ENCODE peak calls at places on chromosomes 13 and 19, in four cellular contexts. M is GM12878, O is GM12891, D is SK-N-SH. C is an unnamed sample.

GRCh38 chr13:73169971-73170370 is 111.2 kb downstream of the KLF5 start:
- DNase-seq in M (no peak), O (no peak), D (no peak), C (no peak)

GRCh38 chr19:13842294-13843103 is 34.4 kb upstream of the NANOS3 start:
- DNase-seq in M (no peak), O (peak), D (peak), C (peak)

GRCh38 chr19:35015576-35016351 is 14.5 kb upstream of the SCN1B start:
- DNase-seq in M (no peak), O (no peak), D (peak), C (no peak)

GRCh38 chr13:80360298-80360827 is 19.4 kb upstream of the SPRY2 start:
- DNase-seq in M (no peak), O (no peak), D (no peak), C (no peak)

GRCh38 chr13:95644611-95645052 is at the start of gene DZIP1:
- DNase-seq in M (no peak), O (peak), D (peak), C (no peak)

GRCh38 chr13:87777395-87777794 is 106.2 kb downstream of the SLITRK5 start:
- DNase-seq in M (no peak), O (no peak), D (no peak), C (no peak)

GRCh38 chr13:105442941-105443340 is 1092.5 kb downstream of the EFNB2 start:
- DNase-seq in M (no peak), O (no peak), D (no peak), C (no peak)

GRCh38 chr13:94154362-94154761 is 325.1 kb downstream of the DCT start:
- DNase-seq in M (no peak), O (no peak), D (no peak), C (no peak)

GRCh38 chr19:34308381-34309367 is 54.3 kb downstream of the GARRE1 start:
- DNase-seq in M (no peak), O (no peak), D (no peak), C (no peak)

DNA sequence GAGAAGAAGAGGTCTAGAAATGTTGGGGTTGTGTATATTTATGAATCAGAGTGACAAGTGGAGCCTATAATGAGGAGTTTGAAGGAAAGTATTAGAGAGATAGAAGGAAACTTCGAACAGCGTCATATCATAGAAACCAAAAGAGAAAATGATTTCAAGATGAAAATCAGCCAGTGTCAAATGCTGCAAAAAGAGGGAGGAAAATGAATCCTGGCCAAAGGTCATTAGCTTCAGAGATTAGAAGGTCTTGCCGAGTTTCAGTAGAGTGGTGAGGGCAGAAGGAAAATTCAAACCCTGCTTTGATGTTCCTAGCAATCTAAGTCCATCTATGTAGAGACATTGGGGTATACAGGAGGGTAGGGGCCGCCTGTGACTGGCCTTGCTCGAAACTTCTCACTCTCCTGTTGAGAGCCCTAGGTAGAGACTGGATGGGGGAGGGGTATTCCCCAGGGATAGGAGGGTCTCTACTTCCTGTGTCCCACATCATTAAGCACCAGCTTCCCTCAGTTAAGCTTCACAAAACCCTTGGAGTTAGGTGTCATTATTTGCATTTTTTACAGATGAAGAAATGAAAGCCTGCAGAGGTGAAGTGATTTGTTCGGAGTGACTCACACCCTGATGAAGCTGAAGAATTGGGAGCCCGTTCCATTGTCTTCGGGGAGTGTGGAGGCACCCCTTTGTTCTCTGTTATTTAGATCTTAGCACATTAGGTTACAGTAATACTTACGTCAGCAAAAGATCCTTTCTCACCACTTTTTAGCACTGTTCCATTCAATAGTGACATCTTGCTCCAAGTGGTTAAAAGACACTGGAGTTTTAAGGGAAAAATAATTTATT is 62.8 kb downstream of the FGF9 start:
- DNase-seq in M (no peak), O (no peak), D (no peak), C (no peak)
- TF ChIP-seq POLR2AphosphoS5 in M (no peak), O (no peak), D (no peak), C (no peak)

GRCh38 chr13:23509781-23510543 is 60.2 kb upstream of the TNFRSF19 start:
- DNase-seq in M (no peak), O (no peak), D (no peak), C (no peak)
- TF ChIP-seq TAF1 in M (no peak), O (no peak), D (no peak), C (no peak)

DNA sequence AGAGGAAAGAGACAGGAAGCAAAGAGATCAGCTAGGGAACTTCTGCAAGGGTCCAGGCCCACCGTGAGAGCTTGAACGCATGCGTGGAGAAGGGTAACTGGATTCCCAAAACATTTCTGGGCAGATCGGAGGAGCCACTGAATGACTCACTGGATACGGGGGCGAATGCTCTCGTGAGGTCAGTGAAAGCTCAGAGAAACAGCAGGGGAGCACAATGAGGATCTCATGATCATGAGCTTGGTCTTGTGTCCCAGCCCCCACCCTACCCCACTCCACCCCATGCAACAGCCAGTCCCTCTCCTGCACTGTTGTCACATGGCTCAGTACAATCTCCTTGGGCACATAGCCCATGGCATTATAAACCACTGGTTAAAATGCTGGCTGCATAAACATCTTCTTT is 40.6 kb downstream of the DCLK1 start:
- DNase-seq in M (no peak), O (no peak), D (no peak), C (no peak)
- TF ChIP-seq POLR2AphosphoS5 in M (no peak), O (no peak), D (no peak), C (no peak)

GRCh38 chr19:37770985-37771384 is 8.4 kb downstream of the ZNF573 start:
- DNase-seq in M (no peak), O (no peak), D (no peak), C (no peak)
- TF ChIP-seq TAF1 in M (no peak), O (no peak), D (no peak), C (no peak)

GRCh38 chr19:42471554-42472249 is 29.0 kb upstream of the CXCL17 start:
- DNase-seq in M (no peak), O (no peak), D (no peak), C (no peak)
- TF ChIP-seq POLR2AphosphoS5 in M (no peak), O (no peak), D (no peak), C (no peak)

GRCh38 chr13:39909634-39910033 is 254.2 kb downstream of the COG6 start:
- DNase-seq in M (no peak), O (no peak), D (peak), C (no peak)

GRCh38 chr13:39913928-39914327 is 258.5 kb downstream of the COG6 start:
- DNase-seq in M (no peak), O (no peak), D (no peak), C (no peak)

GRCh38 chr13:39910041-39910440 is 254.6 kb downstream of the COG6 start:
- DNase-seq in M (no peak), O (no peak), D (no peak), C (no peak)

GRCh38 chr13:39913339-39913738 is 257.9 kb downstream of the COG6 start:
- DNase-seq in M (no peak), O (no peak), D (no peak), C (no peak)

DNA sequence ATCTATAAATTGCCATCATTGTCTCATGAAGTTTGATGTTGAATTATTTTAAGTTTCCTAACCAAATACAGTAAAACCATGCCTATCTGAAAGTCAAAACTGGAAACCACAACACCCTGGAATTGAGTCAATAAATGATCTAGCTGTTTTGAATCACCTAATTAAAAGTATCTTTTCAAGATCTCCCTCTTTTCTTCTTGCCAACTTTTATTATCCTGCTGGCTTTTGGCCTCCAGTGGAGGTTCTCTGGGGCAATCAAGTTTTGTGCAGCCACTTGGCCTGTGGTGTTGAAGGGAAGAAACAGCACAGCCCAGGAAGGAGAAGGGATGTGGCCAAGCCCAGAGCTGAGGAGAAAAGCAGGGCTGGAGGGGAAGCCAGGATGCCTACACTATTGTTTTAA is 255.4 kb downstream of the COG6 start:
- DNase-seq in M (no peak), O (no peak), D (no peak), C (no peak)
- TF ChIP-seq TAF1 in M (no peak), O (no peak), D (no peak), C (no peak)

GRCh38 chr19:2787115-2787514 is 1.8 kb downstream of the THOP1 start:
- DNase-seq in M (no peak), O (no peak), D (no peak), C (no peak)

GRCh38 chr19:2790557-2791271 is 5.4 kb downstream of the THOP1 start:
- DNase-seq in M (no peak), O (no peak), D (no peak), C (no peak)

GRCh38 chr19:2790194-2790556 is 4.9 kb downstream of the THOP1 start:
- DNase-seq in M (no peak), O (no peak), D (no peak), C (no peak)

GRCh38 chr19:2785244-2786000 is at the start of gene THOP1:
- DNase-seq in M (peak), O (peak), D (peak), C (peak)

DNA sequence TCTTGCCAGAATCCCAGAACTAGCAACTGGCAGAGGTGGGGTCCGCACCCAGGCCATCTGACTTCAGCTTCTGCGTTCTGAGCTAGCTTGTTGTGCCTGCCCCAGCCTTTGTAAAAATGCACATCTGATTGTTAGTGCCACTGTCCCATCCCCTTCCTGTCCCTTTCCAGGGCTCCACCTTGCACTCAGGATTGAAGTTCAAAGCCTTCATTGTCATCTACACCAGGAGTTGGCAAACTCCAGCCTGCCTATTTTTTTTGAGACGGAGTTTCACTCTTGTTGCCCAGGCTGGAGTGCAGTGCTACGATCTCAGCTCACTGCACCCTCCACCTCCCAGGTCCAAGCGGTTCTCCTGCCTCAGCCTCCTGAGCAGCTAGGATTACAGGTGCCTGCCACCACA is 2.9 kb downstream of the THOP1 start:
- DNase-seq in M (no peak), O (no peak), D (no peak), C (no peak)
- TF ChIP-seq POLR2AphosphoS5 in M (no peak), O (no peak), D (no peak), C (no peak)

GRCh38 chr19:17470204-17470841 is at the start of gene SLC27A1:
- DNase-seq in M (peak), O (peak), D (peak), C (peak)

GRCh38 chr19:17475541-17476115 is 5.3 kb downstream of the SLC27A1 start:
- DNase-seq in M (no peak), O (no peak), D (no peak), C (no peak)

GRCh38 chr19:17471410-17472125 is 1.2 kb downstream of the SLC27A1 start:
- DNase-seq in M (no peak), O (no peak), D (no peak), C (no peak)

GRCh38 chr19:17469371-17470203 is 737 bp upstream of the SLC27A1 start:
- DNase-seq in M (peak), O (peak), D (peak), C (peak)

GRCh38 chr19:17473041-17473440 is 2.7 kb downstream of the SLC27A1 start:
- DNase-seq in M (no peak), O (no peak), D (no peak), C (no peak)
- TF ChIP-seq TAF1 in M (no peak), O (no peak), D (no peak), C (no peak)